ENCODE peak calls at places on chromosomes 13 and 19, in ten cellular contexts. Q is GM23338, E is breast epithelium, L is GM12878, B is GM12891, G is prostate gland, N is Panc1, M is H1, K is spleen, Z is transverse colon. D is an unnamed sample.

GRCh38 chr19:48569814-48570213 is 17.8 kb downstream of the SULT2B1 start:
- DNase-seq in Q (no peak), E (no peak), L (no peak), B (no peak), G (peak), N (no peak), M (no peak), K (no peak), Z (no peak), D (no peak)

GRCh38 chr13:46622918-46623256 is 69.9 kb downstream of the LRCH1 start:
- DNase-seq in Q (no peak), E (peak), L (no peak), B (no peak), G (peak), N (no peak), M (no peak), K (no peak), Z (peak), D (no peak)

GRCh38 chr19:37227996-37228395 is 10.0 kb downstream of the ZNF383 start:
- DNase-seq in Q (peak), E (no peak), L (no peak), B (no peak), G (no peak), N (no peak), M (peak), K (no peak), Z (no peak), D (no peak)

GRCh38 chr19:36120984-36121358 is 5.7 kb downstream of the TBCB start:
- DNase-seq in Q (no peak), E (no peak), L (no peak), B (no peak), G (no peak), N (no peak), M (no peak), K (no peak), Z (no peak), D (no peak)

GRCh38 chr19:32196690-32197420 is 148.6 kb upstream of the ZNF507 start:
- DNase-seq in Q (no peak), E (no peak), L (no peak), B (no peak), G (no peak), N (no peak), M (peak), K (peak), Z (no peak), D (no peak)

GRCh38 chr19:29325241-29325975 is 112.5 kb upstream of the UQCRFS1 start:
- DNase-seq in Q (no peak), E (no peak), L (no peak), B (no peak), G (no peak), N (no peak), M (no peak), K (no peak), Z (no peak), D (no peak)

GRCh38 chr13:27775943-27776342 is 16.3 kb upstream of the GSX1 start:
- DNase-seq in Q (peak), E (no peak), L (no peak), B (no peak), G (no peak), N (no peak), M (no peak), K (no peak), Z (no peak), D (no peak)

GRCh38 chr19:5974721-5975387 is 3.1 kb downstream of the RANBP3 start:
- DNase-seq in Q (no peak), E (no peak), L (peak), B (no peak), G (no peak), N (no peak), M (no peak), K (peak), Z (no peak), D (peak)

GRCh38 chr13:79658333-79658975 is 177.5 kb downstream of the NDFIP2 start:
- DNase-seq in Q (no peak), E (no peak), L (no peak), B (no peak), G (no peak), N (no peak), M (no peak), K (no peak), Z (no peak), D (no peak)

GRCh38 chr19:3370214-3370720 is 3.9 kb downstream of the NFIC start:
- DNase-seq in Q (peak), E (no peak), L (no peak), B (no peak), G (no peak), N (no peak), M (no peak), K (no peak), Z (no peak), D (no peak)
- TF ChIP-seq POLR2AphosphoS5 in Q (no peak), E (no peak), L (no peak), B (no peak), G (no peak), N (no peak), M (no peak), K (no peak), Z (no peak), D (no peak)

GRCh38 chr13:35471466-35472307 is 4.8 kb downstream of the MAB21L1 start:
- DNase-seq in Q (peak), E (no peak), L (no peak), B (no peak), G (no peak), N (no peak), M (no peak), K (no peak), Z (no peak), D (no peak)

GRCh38 chr13:35469781-35470380 is 6.6 kb downstream of the MAB21L1 start:
- DNase-seq in Q (no peak), E (no peak), L (no peak), B (no peak), G (no peak), N (no peak), M (no peak), K (no peak), Z (no peak), D (no peak)

GRCh38 chr13:35468195-35468594 is 8.3 kb downstream of the MAB21L1 start:
- DNase-seq in Q (no peak), E (no peak), L (no peak), B (no peak), G (no peak), N (no peak), M (no peak), K (no peak), Z (no peak), D (no peak)

GRCh38 chr13:35472308-35473008 is 4.0 kb downstream of the MAB21L1 start:
- DNase-seq in Q (peak), E (no peak), L (no peak), B (no peak), G (no peak), N (no peak), M (no peak), K (no peak), Z (no peak), D (no peak)

DNA sequence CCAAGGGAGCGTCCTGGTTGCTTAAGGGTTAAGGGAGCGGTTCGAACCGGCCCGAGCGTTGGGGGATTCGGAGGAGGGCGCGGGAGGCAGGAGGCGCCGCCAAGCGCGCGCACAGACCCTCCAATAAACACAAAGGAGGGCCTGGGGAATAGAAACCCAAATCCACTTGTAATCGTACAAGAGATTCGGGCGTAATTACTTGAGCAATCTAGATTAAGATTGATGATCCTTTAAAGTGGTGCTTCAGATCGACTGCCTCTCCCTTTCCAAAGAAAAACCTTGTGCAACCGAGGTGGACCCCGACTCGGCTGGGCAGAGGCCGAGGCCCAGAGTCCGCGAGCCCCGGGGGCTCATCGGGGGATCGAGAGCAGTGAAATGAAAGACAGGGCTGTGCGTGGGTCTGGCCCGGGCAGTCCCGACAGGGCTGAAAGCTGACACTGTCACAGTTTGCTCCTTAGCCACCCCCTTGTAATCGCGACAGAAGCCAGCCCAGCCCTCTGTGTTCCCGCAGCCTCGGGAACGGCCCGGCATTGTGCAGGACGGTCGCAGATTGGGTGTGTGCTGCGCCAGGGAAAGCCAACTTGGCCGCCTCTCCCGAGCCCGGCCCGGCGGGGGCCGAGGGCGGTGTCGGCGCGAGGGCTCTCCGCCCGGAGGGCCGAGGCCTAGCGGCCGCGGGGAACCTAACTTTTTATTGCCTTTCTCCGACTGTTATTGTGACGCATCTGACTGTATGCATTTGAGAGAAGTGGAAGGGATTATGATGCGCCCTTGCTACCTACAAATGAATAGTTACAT is 5.6 kb downstream of the MAB21L1 start:
- DNase-seq in Q (peak), E (no peak), L (no peak), B (no peak), G (no peak), N (no peak), M (peak), K (peak), Z (peak), D (no peak)
- TF ChIP-seq POLR2AphosphoS5 in Q (no peak), E (peak), L (no peak), B (no peak), G (no peak), N (no peak), M (peak), K (peak), Z (no peak), D (no peak)

GRCh38 chr19:12731337-12731736 is 3.1 kb downstream of the TRIR start:
- DNase-seq in Q (no peak), E (no peak), L (no peak), B (no peak), G (no peak), N (no peak), M (no peak), K (no peak), Z (no peak), D (no peak)

GRCh38 chr19:12736854-12737665 is at the start of gene GET3:
- DNase-seq in Q (peak), E (peak), L (peak), B (peak), G (peak), N (peak), M (peak), K (peak), Z (peak), D (peak)

GRCh38 chr19:12730054-12730453 is 4.4 kb downstream of the TRIR start:
- DNase-seq in Q (no peak), E (no peak), L (no peak), B (no peak), G (no peak), N (no peak), M (no peak), K (no peak), Z (no peak), D (no peak)

GRCh38 chr19:12733907-12734214 is 623 bp downstream of the TRIR start:
- DNase-seq in Q (no peak), E (no peak), L (no peak), B (no peak), G (no peak), N (no peak), M (no peak), K (no peak), Z (no peak), D (no peak)

GRCh38 chr19:12733369-12733896 is 1.1 kb downstream of the TRIR start:
- DNase-seq in Q (peak), E (no peak), L (no peak), B (no peak), G (no peak), N (no peak), M (no peak), K (no peak), Z (no peak), D (peak)
- TF ChIP-seq POLR2AphosphoS5 in Q (no peak), E (no peak), L (peak), B (no peak), G (no peak), N (no peak), M (no peak), K (no peak), Z (no peak), D (no peak)

DNA sequence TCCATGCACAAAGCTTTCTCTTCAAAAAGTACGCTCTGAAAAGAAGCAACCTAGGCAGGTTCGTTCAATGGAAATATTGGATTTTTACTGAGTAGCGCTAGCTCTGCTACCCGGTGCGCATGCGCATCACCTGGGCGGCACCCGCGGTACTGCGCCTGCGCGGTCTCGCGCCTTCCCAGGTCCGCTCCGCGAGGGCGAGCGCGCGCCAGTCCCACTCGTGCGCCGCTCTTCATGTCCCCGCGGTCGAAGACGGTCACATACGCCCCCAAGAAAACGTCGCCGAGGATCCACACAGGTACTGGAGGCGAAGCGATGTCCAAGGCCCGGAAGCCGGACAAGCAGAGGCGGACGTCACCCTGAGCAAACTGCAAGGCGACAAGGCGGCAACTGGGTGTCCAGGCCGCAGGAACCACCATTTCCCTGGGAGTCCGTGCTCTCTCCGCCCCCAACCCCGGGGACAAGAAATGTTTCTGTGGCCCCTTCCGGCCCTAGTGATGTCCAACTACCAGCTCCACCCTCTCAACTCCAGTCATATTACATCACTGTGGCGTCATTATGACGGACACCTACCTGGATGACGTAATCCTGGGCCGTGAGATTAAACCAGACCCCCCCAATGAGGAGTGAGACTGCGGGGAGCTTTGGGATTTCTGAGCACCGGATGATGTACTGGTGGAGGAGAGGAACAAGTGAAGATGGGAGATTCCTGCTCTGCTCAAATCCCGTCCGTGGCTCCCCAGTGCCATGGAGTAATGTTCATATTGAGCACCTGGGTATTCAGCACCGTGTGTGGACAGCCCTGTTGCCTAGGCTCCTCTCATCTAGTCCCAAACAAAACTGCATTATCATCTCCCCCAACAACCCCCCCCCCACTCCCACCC is 4.8 kb upstream of the KCNC3 start:
- DNase-seq in Q (peak), E (peak), L (no peak), B (peak), G (peak), N (no peak), M (peak), K (peak), Z (peak), D (no peak)
- TF ChIP-seq POLR2AphosphoS5 in Q (peak), E (peak), L (peak), B (no peak), G (peak), N (peak), M (peak), K (peak), Z (peak), D (peak)

DNA sequence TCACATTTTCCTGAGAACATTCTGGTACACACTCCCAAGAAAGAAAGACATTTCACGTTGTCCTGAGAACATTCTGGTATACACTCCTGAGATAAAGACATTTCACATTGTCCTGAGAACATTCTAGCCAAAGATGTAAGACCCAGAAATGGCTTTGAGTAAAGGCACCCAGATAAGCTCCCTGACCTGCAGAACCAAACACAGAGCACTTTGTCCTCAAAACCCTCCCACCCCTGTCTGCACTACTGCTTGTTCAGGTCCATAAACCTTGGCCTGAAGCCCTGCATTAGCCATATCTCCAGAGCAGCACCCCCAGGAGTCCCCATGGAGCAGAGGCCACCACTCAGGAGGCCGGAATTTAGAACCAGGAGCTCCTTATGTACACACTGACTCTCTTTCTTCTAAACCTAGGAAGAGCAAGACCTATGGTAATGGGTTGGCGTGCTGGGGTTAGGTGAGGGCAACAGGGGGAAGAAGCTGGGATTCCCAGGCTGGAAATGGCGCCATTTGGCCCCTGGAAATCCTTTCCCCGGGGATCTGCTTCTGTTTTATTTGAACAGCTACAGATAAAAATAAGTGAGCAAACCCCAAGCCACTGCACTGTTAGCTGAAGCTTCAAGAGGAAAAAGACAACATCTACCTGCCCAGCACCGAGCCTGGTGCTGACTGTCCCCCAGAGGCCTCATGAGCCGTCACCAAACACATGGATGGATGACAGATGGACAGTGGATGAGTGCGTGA is 13.7 kb downstream of the GAS6 start:
- DNase-seq in Q (no peak), E (no peak), L (no peak), B (no peak), G (no peak), N (no peak), M (no peak), K (no peak), Z (no peak), D (no peak)
- TF ChIP-seq POLR2AphosphoS5 in Q (no peak), E (no peak), L (no peak), B (no peak), G (no peak), N (no peak), M (no peak), K (no peak), Z (no peak), D (no peak)

DNA sequence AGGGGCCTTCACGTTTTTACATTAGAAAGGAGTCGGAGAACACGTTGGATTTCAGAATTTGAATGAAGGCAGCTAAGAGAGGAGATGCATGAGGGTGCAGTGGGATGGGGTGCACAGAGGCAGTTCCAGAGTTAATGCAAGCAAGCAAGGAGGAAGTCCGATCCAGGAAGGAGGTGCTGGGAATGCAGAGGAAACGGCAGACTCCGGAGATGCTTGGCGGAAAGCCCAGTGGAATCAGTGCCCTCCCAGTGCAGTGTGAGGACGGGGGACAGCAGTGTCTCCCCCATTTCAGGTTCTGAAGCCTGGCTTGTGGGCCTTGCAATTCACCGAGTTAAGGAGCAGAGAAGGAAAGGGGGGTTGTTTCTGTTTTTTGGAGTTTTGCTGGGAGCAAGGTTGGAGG is 100.4 kb downstream of the COL4A2 start:
- DNase-seq in Q (no peak), E (peak), L (no peak), B (no peak), G (no peak), N (no peak), M (no peak), K (no peak), Z (no peak), D (no peak)
- TF ChIP-seq POLR2AphosphoS5 in Q (no peak), E (no peak), L (no peak), B (no peak), G (no peak), N (no peak), M (no peak), K (no peak), Z (no peak), D (no peak)

DNA sequence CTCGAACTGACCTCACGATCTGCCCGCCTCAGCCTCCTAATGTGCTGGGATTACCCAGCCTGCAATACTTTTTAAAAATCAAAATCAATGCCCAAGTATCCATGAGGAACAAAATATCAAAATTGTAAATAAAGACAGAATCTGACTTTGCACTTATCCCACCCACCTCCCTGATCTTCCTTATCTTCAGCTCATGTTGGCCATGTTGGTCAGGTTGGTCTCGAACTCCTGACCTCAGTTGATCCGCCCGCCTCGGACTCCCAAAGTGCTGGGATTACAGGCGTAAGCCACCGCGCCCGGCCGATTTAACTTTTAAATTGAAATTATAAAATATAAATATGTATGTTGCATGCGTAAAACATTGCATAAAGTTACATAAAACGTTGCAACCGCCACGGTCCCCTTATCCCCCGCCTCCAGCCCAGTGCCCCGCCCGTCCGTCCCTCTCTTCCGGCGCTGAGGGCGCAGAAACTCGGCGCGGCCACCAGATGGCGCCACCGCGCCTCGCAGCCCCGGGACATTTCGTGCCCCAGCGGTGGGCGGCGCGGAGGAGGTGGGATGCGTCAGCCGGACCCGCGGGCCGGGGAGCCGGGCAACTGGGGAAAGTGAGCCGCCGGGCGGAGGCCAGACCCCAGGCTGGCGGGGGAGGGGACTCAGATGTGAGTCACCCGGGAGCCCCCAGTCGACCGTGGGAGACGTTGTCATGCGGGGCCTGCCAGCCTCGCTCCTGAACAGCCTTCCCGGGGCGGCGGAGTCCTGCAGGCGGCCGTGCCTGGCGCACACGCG is 1.5 kb upstream of the GADD45B start:
- DNase-seq in Q (peak), E (peak), L (no peak), B (peak), G (peak), N (no peak), M (peak), K (peak), Z (peak), D (peak)
- TF ChIP-seq POLR2AphosphoS5 in Q (no peak), E (peak), L (no peak), B (no peak), G (peak), N (no peak), M (no peak), K (peak), Z (peak), D (no peak)

D was measured in HepG2.